ENCODE peak calls at places on chromosomes 12 and 14, in six cellular contexts. S is mesenchymal stem cell, G is IMR-90, X is neuronal stem cell, Z is H1, F is trophoblast cell. M is an unnamed sample.

GRCh38 chr14:91242635-91243034 is 1.9 kb downstream of the GPR68 start:
- DNase-seq in S (no peak), G (no peak), X (no peak), Z (no peak), F (no peak), M (no peak)

GRCh38 chr12:7369274-7369729 is 65.4 kb downstream of the ACSM4 start:
- DNase-seq in S (peak), G (no peak), X (no peak), Z (no peak), F (peak), M (no peak)

GRCh38 chr14:90426663-90427062 is 29.8 kb downstream of the CALM1 start:
- DNase-seq in S (peak), G (no peak), X (no peak), Z (no peak), F (no peak), M (no peak)

GRCh38 chr14:75267141-75267601 is 11.5 kb upstream of the FOS start:
- DNase-seq in S (peak), G (peak), X (no peak), Z (no peak), F (peak), M (no peak)

GRCh38 chr14:92962031-92962830 is 39.3 kb downstream of the CHGA start:
- DNase-seq in S (no peak), G (no peak), X (no peak), Z (no peak), F (no peak), M (no peak)

GRCh38 chr14:75299064-75299463 is 20.4 kb downstream of the FOS start:
- DNase-seq in S (peak), G (no peak), X (no peak), Z (no peak), F (peak), M (no peak)

GRCh38 chr12:119195256-119195655 is 16.5 kb downstream of the HSPB8 start:
- DNase-seq in S (no peak), G (no peak), X (no peak), Z (no peak), F (no peak), M (no peak)

GRCh38 chr12:43758247-43758727 is 303 bp downstream of the PUS7L start:
- DNase-seq in S (no peak), G (peak), X (peak), Z (peak), F (peak), M (no peak)

GRCh38 chr12:3712209-3712992 is 40.5 kb downstream of the CRACR2A start:
- DNase-seq in S (no peak), G (no peak), X (no peak), Z (peak), F (no peak), M (no peak)

GRCh38 chr14:37931998-37932397 is 275.7 kb upstream of the SSTR1 start:
- DNase-seq in S (no peak), G (no peak), X (no peak), Z (no peak), F (no peak), M (no peak)

GRCh38 chr12:38921025-38921677 is 15.8 kb upstream of the CPNE8 start:
- DNase-seq in S (peak), G (no peak), X (peak), Z (no peak), F (peak), M (peak)

GRCh38 chr12:52601671-52602070 is 408 bp upstream of the KRT72 start:
- DNase-seq in S (no peak), G (no peak), X (no peak), Z (peak), F (no peak), M (peak)

GRCh38 chr12:57477710-57478681 is 1.7 kb downstream of the ARHGAP9 start:
- DNase-seq in S (no peak), G (peak), X (no peak), Z (no peak), F (peak), M (no peak)

GRCh38 chr14:96391293-96392118 is 422 bp upstream of the AK7 start:
- DNase-seq in S (peak), G (peak), X (peak), Z (peak), F (peak), M (peak)

GRCh38 chr12:28313631-28314030 is 123.4 kb downstream of the CCDC91 start:
- DNase-seq in S (peak), G (peak), X (no peak), Z (no peak), F (no peak), M (no peak)

GRCh38 chr12:57488397-57489156 is 709 bp downstream of the MARS1 start:
- DNase-seq in S (peak), G (peak), X (no peak), Z (no peak), F (no peak), M (no peak)

GRCh38 chr12:42407306-42407705 is 81.3 kb downstream of the PPHLN1 start:
- DNase-seq in S (no peak), G (peak), X (no peak), Z (no peak), F (no peak), M (no peak)

GRCh38 chr14:64465208-64465821 is at the start of gene AKAP5:
- DNase-seq in S (peak), G (peak), X (peak), Z (peak), F (peak), M (peak)

GRCh38 chr12:2108166-2108565 is 55.4 kb downstream of the CACNA1C start:
- DNase-seq in S (no peak), G (no peak), X (no peak), Z (no peak), F (no peak), M (no peak)

GRCh38 chr14:73743431-73743931 is 29.3 kb upstream of the PNMA1 start:
- DNase-seq in S (peak), G (no peak), X (no peak), Z (no peak), F (no peak), M (peak)

GRCh38 chr12:107468182-107468581 is 217.4 kb upstream of the PWP1 start:
- DNase-seq in S (no peak), G (peak), X (no peak), Z (no peak), F (no peak), M (peak)

GRCh38 chr12:45668641-45669040 is 60.9 kb upstream of the ARID2 start:
- DNase-seq in S (no peak), G (no peak), X (no peak), Z (no peak), F (no peak), M (no peak)

GRCh38 chr12:20740972-20741371 is 45.8 kb downstream of the SLCO1C1 start:
- DNase-seq in S (no peak), G (no peak), X (no peak), Z (no peak), F (no peak), M (no peak)

GRCh38 chr12:49626836-49627235 is 3.5 kb downstream of the PRPF40B start:
- DNase-seq in S (no peak), G (no peak), X (no peak), Z (no peak), F (no peak), M (no peak)

GRCh38 chr12:19946549-19946948 is 421.8 kb upstream of the PDE3A start:
- DNase-seq in S (peak), G (peak), X (no peak), Z (no peak), F (peak), M (no peak)

GRCh38 chr14:68779761-68780323 is 13.0 kb downstream of the ZFP36L1 start:
- DNase-seq in S (peak), G (peak), X (no peak), Z (no peak), F (peak), M (no peak)

GRCh38 chr14:92215579-92215978 is 93.8 kb downstream of the CPSF2 start:
- DNase-seq in S (no peak), G (no peak), X (no peak), Z (no peak), F (no peak), M (no peak)

GRCh38 chr14:64422006-64422405 is 33.9 kb downstream of the MTHFD1 start:
- DNase-seq in S (no peak), G (no peak), X (no peak), Z (no peak), F (no peak), M (no peak)

GRCh38 chr12:104669057-104669770 is 212.5 kb downstream of the CHST11 start:
- DNase-seq in S (peak), G (no peak), X (peak), Z (no peak), F (no peak), M (no peak)

GRCh38 chr12:18250313-18250916 is 10.9 kb upstream of the PIK3C2G start:
- DNase-seq in S (peak), G (peak), X (peak), Z (no peak), F (peak), M (no peak)

GRCh38 chr12:11555743-11556625 is 93.5 kb upstream of the ETV6 start:
- DNase-seq in S (no peak), G (no peak), X (no peak), Z (no peak), F (no peak), M (no peak)

GRCh38 chr12:8078400-8078799 is 3.7 kb upstream of the NECAP1 start:
- DNase-seq in S (peak), G (peak), X (peak), Z (no peak), F (no peak), M (peak)

GRCh38 chr12:28240853-28241252 is 50.6 kb downstream of the CCDC91 start:
- DNase-seq in S (no peak), G (no peak), X (no peak), Z (no peak), F (no peak), M (no peak)

GRCh38 chr14:78469947-78470346 is 299.8 kb downstream of the NRXN3 start:
- DNase-seq in S (no peak), G (no peak), X (no peak), Z (no peak), F (no peak), M (no peak)

GRCh38 chr12:87801860-87802720 is 227.1 kb downstream of the C12orf50 start:
- DNase-seq in S (no peak), G (no peak), X (no peak), Z (no peak), F (no peak), M (no peak)

GRCh38 chr14:24054646-24055045 is 2.8 kb downstream of the CARMIL3 start:
- DNase-seq in S (no peak), G (no peak), X (no peak), Z (no peak), F (no peak), M (no peak)

GRCh38 chr14:38248629-38249028 is 7.3 kb downstream of the CLEC14A start:
- DNase-seq in S (no peak), G (no peak), X (no peak), Z (no peak), F (no peak), M (no peak)

GRCh38 chr12:25808604-25809003 is 149.9 kb upstream of the RASSF8 start:
- DNase-seq in S (no peak), G (no peak), X (no peak), Z (no peak), F (no peak), M (no peak)

GRCh38 chr12:110858848-110859247 is 12.1 kb downstream of the CCDC63 start:
- DNase-seq in S (no peak), G (no peak), X (no peak), Z (no peak), F (no peak), M (no peak)

GRCh38 chr14:105577339-105577861 is 51.0 kb downstream of the TMEM121 start:
- DNase-seq in S (no peak), G (no peak), X (no peak), Z (no peak), F (no peak), M (no peak)
- H3K9ac ChIP-seq in S (no peak), G (no peak), X (no peak), Z (no peak), F (no peak), M (no peak)

GRCh38 chr12:124423683-124424515 is 129.0 kb downstream of the RFLNA start:
- DNase-seq in S (no peak), G (no peak), X (no peak), Z (no peak), F (no peak), M (no peak)

GRCh38 chr12:124422142-124422569 is 127.3 kb downstream of the RFLNA start:
- DNase-seq in S (no peak), G (no peak), X (no peak), Z (no peak), F (no peak), M (peak)

GRCh38 chr12:124422570-124423523 is 128.0 kb downstream of the RFLNA start:
- DNase-seq in S (peak), G (peak), X (no peak), Z (no peak), F (no peak), M (no peak)

GRCh38 chr12:124425667-124426066 is 130.8 kb downstream of the RFLNA start:
- DNase-seq in S (no peak), G (no peak), X (no peak), Z (no peak), F (no peak), M (no peak)

GRCh38 chr12:124424516-124424905 is 129.6 kb downstream of the RFLNA start:
- DNase-seq in S (no peak), G (no peak), X (no peak), Z (no peak), F (no peak), M (no peak)
- H4K91ac ChIP-seq in S (peak), G (peak), X (no peak), Z (no peak), F (no peak), M (no peak)

GRCh38 chr12:24708029-24708428 is 240.9 kb downstream of the BCAT1 start:
- DNase-seq in S (no peak), G (no peak), X (no peak), Z (no peak), F (no peak), M (no peak)

GRCh38 chr12:24711056-24711455 is 237.8 kb downstream of the BCAT1 start:
- DNase-seq in S (no peak), G (no peak), X (no peak), Z (no peak), F (no peak), M (no peak)

GRCh38 chr12:24707379-24707778 is 241.5 kb downstream of the BCAT1 start:
- DNase-seq in S (no peak), G (no peak), X (no peak), Z (no peak), F (no peak), M (no peak)

GRCh38 chr12:24708718-24709117 is 240.2 kb downstream of the BCAT1 start:
- DNase-seq in S (no peak), G (no peak), X (no peak), Z (no peak), F (no peak), M (no peak)

DNA sequence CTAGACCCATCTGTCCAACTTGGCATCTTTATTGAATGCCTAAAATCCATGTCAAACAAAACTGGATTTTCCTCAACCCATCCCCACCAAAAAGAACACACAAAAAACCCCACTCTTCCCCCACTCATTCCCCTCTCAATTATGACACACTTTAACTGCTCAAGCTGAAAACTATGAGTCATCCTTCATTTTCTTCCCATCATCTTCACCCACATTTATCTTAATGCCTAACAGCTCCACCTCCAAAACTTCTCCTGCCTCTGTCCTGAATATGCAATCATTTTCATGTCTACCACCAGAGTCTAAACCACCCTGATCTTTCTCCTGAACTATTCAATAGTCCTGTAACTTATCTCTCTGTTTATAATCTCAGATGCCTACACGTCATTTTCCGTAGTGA is 239.7 kb downstream of the BCAT1 start:
- DNase-seq in S (peak), G (peak), X (no peak), Z (no peak), F (no peak), M (no peak)
- H3K9ac ChIP-seq in S (no peak), G (no peak), X (no peak), Z (no peak), F (no peak), M (no peak)

GRCh38 chr12:121241203-121241970 is 31.5 kb downstream of the P2RX4 start:
- DNase-seq in S (no peak), G (no peak), X (no peak), Z (no peak), F (no peak), M (no peak)

GRCh38 chr12:121239704-121240420 is 29.9 kb downstream of the P2RX4 start:
- DNase-seq in S (no peak), G (no peak), X (no peak), Z (no peak), F (no peak), M (no peak)

GRCh38 chr12:121238604-121239334 is 28.8 kb downstream of the P2RX4 start:
- DNase-seq in S (no peak), G (no peak), X (no peak), Z (no peak), F (no peak), M (peak)

GRCh38 chr12:121239335-121239678 is 29.4 kb downstream of the P2RX4 start:
- DNase-seq in S (no peak), G (no peak), X (no peak), Z (no peak), F (no peak), M (no peak)

DNA sequence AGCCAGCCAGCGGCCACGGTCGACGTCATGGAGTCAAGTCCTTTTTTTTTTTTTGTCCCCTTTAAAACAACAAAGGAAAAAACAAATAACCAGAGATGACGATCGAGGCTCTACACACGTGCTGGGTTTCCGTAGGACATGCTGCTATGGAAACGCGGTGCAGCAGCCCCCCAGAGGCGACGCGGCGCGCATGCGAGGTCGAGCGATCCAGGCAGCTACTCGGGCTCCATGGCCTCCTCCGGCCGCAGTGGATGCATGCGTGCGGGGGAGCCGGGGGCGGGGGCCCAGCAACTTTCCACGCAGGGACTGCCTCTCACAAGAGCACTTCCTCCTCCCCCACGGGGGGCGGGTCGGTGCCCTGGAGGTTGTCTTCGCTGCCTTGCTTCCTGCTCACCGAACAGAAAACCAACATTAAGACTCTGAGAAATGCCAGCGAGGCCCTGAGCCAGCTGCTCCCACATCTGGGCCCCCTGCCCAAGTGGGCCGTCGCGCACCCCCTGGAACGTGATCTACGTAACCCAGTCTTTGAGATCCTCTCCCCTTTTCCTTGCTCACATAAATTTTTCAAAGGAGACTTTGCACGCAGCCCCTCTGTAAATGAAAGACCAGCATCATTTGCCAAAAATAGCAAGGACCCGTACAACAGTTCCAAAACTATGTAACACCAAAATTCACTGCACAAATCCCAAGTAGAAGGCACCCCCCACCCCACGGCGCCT is 30.7 kb downstream of the P2RX4 start:
- DNase-seq in S (no peak), G (no peak), X (no peak), Z (peak), F (no peak), M (peak)
- H4K91ac ChIP-seq in S (no peak), G (no peak), X (no peak), Z (no peak), F (no peak), M (no peak)

GRCh38 chr12:47754126-47754525 is 4.6 kb downstream of the RAPGEF3 start:
- DNase-seq in S (no peak), G (no peak), X (no peak), Z (no peak), F (peak), M (no peak)
- H3K9ac ChIP-seq in S (no peak), G (no peak), X (no peak), Z (no peak), F (no peak), M (no peak)

GRCh38 chr12:132577191-132577920 is 33.0 kb downstream of the LRCOL1 start:
- DNase-seq in S (no peak), G (no peak), X (no peak), Z (no peak), F (no peak), M (no peak)

GRCh38 chr12:132574271-132574996 is 35.9 kb downstream of the LRCOL1 start:
- DNase-seq in S (no peak), G (no peak), X (no peak), Z (no peak), F (no peak), M (no peak)

GRCh38 chr12:132576701-132577100 is 33.7 kb downstream of the LRCOL1 start:
- DNase-seq in S (no peak), G (no peak), X (no peak), Z (no peak), F (no peak), M (no peak)

GRCh38 chr12:132578118-132578517 is 32.3 kb downstream of the LRCOL1 start:
- DNase-seq in S (no peak), G (no peak), X (no peak), Z (no peak), F (no peak), M (no peak)

DNA sequence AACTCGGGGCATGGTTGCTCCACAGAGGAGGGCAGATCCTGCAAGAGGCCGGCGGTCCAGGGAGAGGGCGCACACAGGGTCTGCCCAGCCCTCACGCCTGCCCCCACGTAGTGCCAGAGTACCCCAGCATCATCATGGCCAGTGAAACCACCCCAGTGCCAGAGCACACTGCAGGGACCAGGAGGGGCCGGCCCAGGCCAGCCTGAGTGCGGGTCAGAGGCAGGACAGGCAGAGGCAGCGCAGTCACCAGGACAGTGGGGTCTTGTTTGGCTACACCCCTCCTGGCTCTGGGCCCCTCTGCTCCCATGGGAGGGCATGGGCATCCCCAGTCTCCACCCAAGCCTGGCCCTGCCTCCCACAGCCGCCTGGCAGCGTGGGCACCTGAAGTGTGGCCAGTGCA is 34.7 kb downstream of the LRCOL1 start:
- DNase-seq in S (no peak), G (no peak), X (no peak), Z (no peak), F (no peak), M (no peak)
- H4K91ac ChIP-seq in S (no peak), G (no peak), X (no peak), Z (no peak), F (no peak), M (no peak)

DNA sequence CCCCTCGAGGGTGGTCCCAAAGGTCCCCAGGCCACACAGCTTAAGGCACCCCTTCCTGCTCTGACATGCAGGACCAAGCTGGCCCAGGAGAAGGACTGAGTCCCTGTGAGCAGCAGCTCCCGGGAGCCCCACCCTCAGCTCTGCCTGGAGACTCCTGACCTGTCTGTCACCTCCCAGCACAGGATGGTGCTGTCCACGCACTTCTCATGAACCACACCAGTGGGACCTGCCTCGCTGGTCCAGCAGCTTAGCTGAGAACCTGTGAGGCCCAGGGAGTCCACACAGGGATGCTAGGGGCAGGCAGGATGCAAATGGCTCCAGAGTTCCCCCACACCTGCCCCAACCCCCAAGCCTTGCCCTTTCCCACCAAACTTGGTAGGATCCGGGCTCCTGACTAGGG is 27.7 kb downstream of the CCDC85C start:
- DNase-seq in S (no peak), G (no peak), X (no peak), Z (no peak), F (peak), M (no peak)
- H3K9ac ChIP-seq in S (no peak), G (no peak), X (no peak), Z (no peak), F (no peak), M (no peak)

M was measured in H9.